ENCODE peak calls at places on chromosomes 11 and 22, in seven cellular contexts. One of them, this sample, is unnamed.
A peak's percentile ranks its signal among the peaks of the same experiment; 100 is the strongest.

GRCh38 chr11:47408598-47409439 is 429 bp downstream of the SLC39A13 start:
- DNase-seq in AG04450: peak; percentile 66
- DNase-seq in sigmoid colon: peak; percentile 85
- DNase-seq in adipocyte: peak; percentile 91
- DNase-seq in fibroblast of pulmonary artery: peak; percentile 84
- DNase-seq in CD8-positive, alpha-beta T cell: no peak
- DNase-seq in GM23248: peak; percentile 96
- DNase-seq in this sample: peak; percentile 89

GRCh38 chr11:86802601-86803051 is 2.3 kb downstream of the PRSS23 start:
- DNase-seq in AG04450: no peak
- DNase-seq in sigmoid colon: no peak
- DNase-seq in adipocyte: peak; percentile 75
- DNase-seq in fibroblast of pulmonary artery: peak; percentile 68
- DNase-seq in CD8-positive, alpha-beta T cell: no peak
- DNase-seq in GM23248: peak; percentile 67
- DNase-seq in this sample: peak; percentile 49

GRCh38 chr11:111654611-111655010 is 52.4 kb downstream of the SIK2 start:
- DNase-seq in AG04450: no peak
- DNase-seq in sigmoid colon: no peak
- DNase-seq in adipocyte: no peak
- DNase-seq in fibroblast of pulmonary artery: no peak
- DNase-seq in CD8-positive, alpha-beta T cell: no peak
- DNase-seq in GM23248: no peak
- DNase-seq in this sample: no peak

GRCh38 chr22:20494978-20495860 is at the start of gene KLHL22:
- DNase-seq in AG04450: no peak
- DNase-seq in sigmoid colon: peak; percentile 73
- DNase-seq in adipocyte: peak; percentile 70
- DNase-seq in fibroblast of pulmonary artery: no peak
- DNase-seq in CD8-positive, alpha-beta T cell: no peak
- DNase-seq in GM23248: peak; percentile 64
- DNase-seq in this sample: peak; percentile 41

GRCh38 chr22:21695432-21696085 is 29.7 kb downstream of the PPIL2 start:
- DNase-seq in AG04450: no peak
- DNase-seq in sigmoid colon: no peak
- DNase-seq in adipocyte: no peak
- DNase-seq in fibroblast of pulmonary artery: no peak
- DNase-seq in CD8-positive, alpha-beta T cell: no peak
- DNase-seq in GM23248: no peak
- DNase-seq in this sample: no peak

GRCh38 chr11:124329787-124330478 is 9.9 kb upstream of the OR8D2 start:
- DNase-seq in AG04450: no peak
- DNase-seq in sigmoid colon: no peak
- DNase-seq in adipocyte: peak; percentile 15
- DNase-seq in fibroblast of pulmonary artery: peak; percentile 47
- DNase-seq in CD8-positive, alpha-beta T cell: no peak
- DNase-seq in GM23248: peak; percentile 26
- DNase-seq in this sample: peak; percentile 21

GRCh38 chr22:31953251-31953650 is 8.9 kb downstream of the YWHAH start:
- DNase-seq in AG04450: no peak
- DNase-seq in sigmoid colon: no peak
- DNase-seq in adipocyte: no peak
- DNase-seq in fibroblast of pulmonary artery: no peak
- DNase-seq in CD8-positive, alpha-beta T cell: no peak
- DNase-seq in GM23248: no peak
- DNase-seq in this sample: no peak

GRCh38 chr11:13210424-13210823 is 67.2 kb upstream of the BMAL1 start:
- DNase-seq in AG04450: peak; percentile 63
- DNase-seq in sigmoid colon: peak; percentile 74
- DNase-seq in adipocyte: peak; percentile 76
- DNase-seq in fibroblast of pulmonary artery: peak; percentile 90
- DNase-seq in CD8-positive, alpha-beta T cell: no peak
- DNase-seq in GM23248: peak; percentile 87
- DNase-seq in this sample: peak; percentile 77

GRCh38 chr11:65695459-65696241 is 16.4 kb upstream of the KAT5 start:
- DNase-seq in AG04450: no peak
- DNase-seq in sigmoid colon: no peak
- DNase-seq in adipocyte: no peak
- DNase-seq in fibroblast of pulmonary artery: peak; percentile 80
- DNase-seq in CD8-positive, alpha-beta T cell: no peak
- DNase-seq in GM23248: no peak
- DNase-seq in this sample: no peak

GRCh38 chr22:31898911-31899310 is 45.4 kb upstream of the YWHAH start:
- DNase-seq in AG04450: no peak
- DNase-seq in sigmoid colon: no peak
- DNase-seq in adipocyte: no peak
- DNase-seq in fibroblast of pulmonary artery: no peak
- DNase-seq in CD8-positive, alpha-beta T cell: no peak
- DNase-seq in GM23248: no peak
- DNase-seq in this sample: no peak

GRCh38 chr11:3146612-3147256 is 18.4 kb downstream of the OSBPL5 start:
- DNase-seq in AG04450: no peak
- DNase-seq in sigmoid colon: no peak
- DNase-seq in adipocyte: peak; percentile 73
- DNase-seq in fibroblast of pulmonary artery: peak; percentile 30
- DNase-seq in CD8-positive, alpha-beta T cell: no peak
- DNase-seq in GM23248: peak; percentile 93
- DNase-seq in this sample: peak; percentile 74

GRCh38 chr11:65311197-65311631 is 3.5 kb upstream of the CDC42EP2 start:
- DNase-seq in AG04450: no peak
- DNase-seq in sigmoid colon: no peak
- DNase-seq in adipocyte: no peak
- DNase-seq in fibroblast of pulmonary artery: no peak
- DNase-seq in CD8-positive, alpha-beta T cell: no peak
- DNase-seq in GM23248: no peak
- DNase-seq in this sample: no peak

GRCh38 chr11:71527576-71528210 is 626 bp downstream of the KRTAP5-7 start:
- DNase-seq in AG04450: no peak
- DNase-seq in sigmoid colon: no peak
- DNase-seq in adipocyte: no peak
- DNase-seq in fibroblast of pulmonary artery: no peak
- DNase-seq in CD8-positive, alpha-beta T cell: no peak
- DNase-seq in GM23248: no peak
- DNase-seq in this sample: no peak

GRCh38 chr11:75588067-75588481 is 26.0 kb downstream of the SERPINH1 start:
- DNase-seq in AG04450: no peak
- DNase-seq in sigmoid colon: no peak
- DNase-seq in adipocyte: no peak
- DNase-seq in fibroblast of pulmonary artery: no peak
- DNase-seq in CD8-positive, alpha-beta T cell: no peak
- DNase-seq in GM23248: no peak
- DNase-seq in this sample: no peak

GRCh38 chr22:20962491-20962945 is 4.5 kb upstream of the AIFM3 start:
- DNase-seq in AG04450: no peak
- DNase-seq in sigmoid colon: no peak
- DNase-seq in adipocyte: no peak
- DNase-seq in fibroblast of pulmonary artery: no peak
- DNase-seq in CD8-positive, alpha-beta T cell: no peak
- DNase-seq in GM23248: no peak
- DNase-seq in this sample: no peak

GRCh38 chr11:85718126-85718943 is 32.3 kb upstream of the CCDC89 start:
- DNase-seq in AG04450: no peak
- DNase-seq in sigmoid colon: no peak
- DNase-seq in adipocyte: no peak
- DNase-seq in fibroblast of pulmonary artery: no peak
- DNase-seq in CD8-positive, alpha-beta T cell: no peak
- DNase-seq in GM23248: peak; percentile 34
- DNase-seq in this sample: no peak

GRCh38 chr11:70297341-70297740 is 26.9 kb downstream of the PPFIA1 start:
- DNase-seq in AG04450: no peak
- DNase-seq in sigmoid colon: no peak
- DNase-seq in adipocyte: peak; percentile 20
- DNase-seq in fibroblast of pulmonary artery: no peak
- DNase-seq in CD8-positive, alpha-beta T cell: no peak
- DNase-seq in GM23248: peak; percentile 27
- DNase-seq in this sample: no peak

GRCh38 chr22:46815132-46815531 is 52.7 kb downstream of the TBC1D22A start:
- DNase-seq in AG04450: no peak
- DNase-seq in sigmoid colon: no peak
- DNase-seq in adipocyte: no peak
- DNase-seq in fibroblast of pulmonary artery: no peak
- DNase-seq in CD8-positive, alpha-beta T cell: no peak
- DNase-seq in GM23248: no peak
- DNase-seq in this sample: no peak

GRCh38 chr11:57394203-57394602 is 3.8 kb upstream of the PRG2 start:
- DNase-seq in AG04450: no peak
- DNase-seq in sigmoid colon: no peak
- DNase-seq in adipocyte: no peak
- DNase-seq in fibroblast of pulmonary artery: no peak
- DNase-seq in CD8-positive, alpha-beta T cell: no peak
- DNase-seq in GM23248: no peak
- DNase-seq in this sample: no peak

GRCh38 chr22:19147193-19147780 is 2.8 kb downstream of the GSC2 start:
- DNase-seq in AG04450: no peak
- DNase-seq in sigmoid colon: no peak
- DNase-seq in adipocyte: no peak
- DNase-seq in fibroblast of pulmonary artery: no peak
- DNase-seq in CD8-positive, alpha-beta T cell: no peak
- DNase-seq in GM23248: no peak
- DNase-seq in this sample: no peak

GRCh38 chr22:46589141-46589748 is 30.9 kb upstream of the GRAMD4 start:
- DNase-seq in AG04450: no peak
- DNase-seq in sigmoid colon: no peak
- DNase-seq in adipocyte: no peak
- DNase-seq in fibroblast of pulmonary artery: no peak
- DNase-seq in CD8-positive, alpha-beta T cell: no peak
- DNase-seq in GM23248: no peak
- DNase-seq in this sample: no peak

GRCh38 chr22:31495343-31495742 is 993 bp upstream of the SFI1 start:
- DNase-seq in AG04450: no peak
- DNase-seq in sigmoid colon: no peak
- DNase-seq in adipocyte: no peak
- DNase-seq in fibroblast of pulmonary artery: no peak
- DNase-seq in CD8-positive, alpha-beta T cell: no peak
- DNase-seq in GM23248: no peak
- DNase-seq in this sample: no peak

GRCh38 chr11:22192642-22193347 is at the start of gene ANO5:
- DNase-seq in AG04450: no peak
- DNase-seq in sigmoid colon: peak; percentile 81
- DNase-seq in adipocyte: peak; percentile 22
- DNase-seq in fibroblast of pulmonary artery: peak; percentile 1
- DNase-seq in CD8-positive, alpha-beta T cell: no peak
- DNase-seq in GM23248: peak; percentile 7
- DNase-seq in this sample: no peak

GRCh38 chr22:39149915-39150847 is 2.3 kb downstream of the CBX7 start:
- DNase-seq in AG04450: no peak
- DNase-seq in sigmoid colon: peak; percentile 68
- DNase-seq in adipocyte: no peak
- DNase-seq in fibroblast of pulmonary artery: no peak
- DNase-seq in CD8-positive, alpha-beta T cell: no peak
- DNase-seq in GM23248: no peak
- DNase-seq in this sample: no peak
- H3K4me3 ChIP-seq in AG04450: no peak overlapping the region
- H3K4me3 ChIP-seq in sigmoid colon: peak overlapping the region; percentile 99
- H3K4me3 ChIP-seq in adipocyte: no peak overlapping the region
- H3K4me3 ChIP-seq in fibroblast of pulmonary artery: no peak overlapping the region
- H3K4me3 ChIP-seq in CD8-positive, alpha-beta T cell: no peak overlapping the region
- H3K4me3 ChIP-seq in GM23248: no peak overlapping the region
- H3K4me3 ChIP-seq in this sample: no peak overlapping the region

GRCh38 chr11:62842171-62842717 is 2.9 kb upstream of the WDR74 start:
- DNase-seq in AG04450: no peak
- DNase-seq in sigmoid colon: peak; percentile 73
- DNase-seq in adipocyte: peak; percentile 44
- DNase-seq in fibroblast of pulmonary artery: no peak
- DNase-seq in CD8-positive, alpha-beta T cell: no peak
- DNase-seq in GM23248: peak; percentile 52
- DNase-seq in this sample: peak; percentile 43
- H3K4me3 ChIP-seq in AG04450: peak overlapping the region; percentile 50
- H3K4me3 ChIP-seq in sigmoid colon: peak overlapping the region; percentile 30
- H3K4me3 ChIP-seq in adipocyte: peak overlapping the region; percentile 82
- H3K4me3 ChIP-seq in fibroblast of pulmonary artery: peak overlapping the region; percentile 45
- H3K4me3 ChIP-seq in CD8-positive, alpha-beta T cell: peak overlapping the region; percentile 61
- H3K4me3 ChIP-seq in GM23248: peak overlapping the region; percentile 74
- H3K4me3 ChIP-seq in this sample: peak overlapping the region; percentile 45

DNA sequence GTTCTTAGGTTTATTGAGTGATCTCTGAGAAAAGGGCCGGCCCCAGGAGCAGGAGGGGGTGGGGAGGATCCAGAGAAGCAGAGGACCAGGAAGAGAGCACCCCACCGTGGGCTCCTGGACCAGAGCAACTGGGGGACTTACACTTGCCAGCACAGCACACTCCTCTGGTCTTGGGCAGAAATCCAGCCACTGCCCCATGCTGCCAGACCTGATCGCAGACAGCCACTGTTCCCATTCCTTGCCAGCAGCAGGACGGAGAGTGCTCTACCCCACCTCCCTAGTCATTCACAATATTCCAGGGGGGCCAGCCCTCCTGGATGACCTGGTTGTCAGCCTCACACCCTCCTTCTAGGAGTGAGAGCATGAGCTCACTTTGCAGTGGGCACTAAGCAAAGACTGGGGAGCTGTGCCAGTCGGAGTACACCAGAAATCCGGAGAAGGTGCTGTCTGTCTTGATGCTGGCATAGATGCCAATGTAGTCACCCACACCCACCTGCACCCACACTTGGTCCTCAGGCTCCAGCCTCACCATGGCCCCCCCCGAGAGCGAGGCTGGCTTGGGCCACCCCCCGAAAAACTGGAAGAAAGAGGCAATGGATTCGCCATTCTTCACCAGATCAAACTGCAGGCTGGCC is 1.6 kb downstream of the C1QTNF5 start:
- DNase-seq in AG04450: no peak
- DNase-seq in sigmoid colon: no peak
- DNase-seq in adipocyte: peak; percentile 12
- DNase-seq in fibroblast of pulmonary artery: no peak
- DNase-seq in CD8-positive, alpha-beta T cell: no peak
- DNase-seq in GM23248: no peak
- DNase-seq in this sample: no peak
- H3K4me3 ChIP-seq in AG04450: peak overlapping the region; percentile 64
- H3K4me3 ChIP-seq in sigmoid colon: peak overlapping the region; percentile 51
- H3K4me3 ChIP-seq in adipocyte: peak overlapping the region; percentile 84
- H3K4me3 ChIP-seq in fibroblast of pulmonary artery: peak overlapping the region; percentile 67
- H3K4me3 ChIP-seq in CD8-positive, alpha-beta T cell: no peak overlapping the region
- H3K4me3 ChIP-seq in GM23248: peak overlapping the region; percentile 75
- H3K4me3 ChIP-seq in this sample: peak overlapping the region; percentile 63

GRCh38 chr11:27468209-27468608 is 4.4 kb downstream of the LGR4 start:
- DNase-seq in AG04450: no peak
- DNase-seq in sigmoid colon: no peak
- DNase-seq in adipocyte: peak; percentile 64
- DNase-seq in fibroblast of pulmonary artery: peak; percentile 93
- DNase-seq in CD8-positive, alpha-beta T cell: no peak
- DNase-seq in GM23248: peak; percentile 95
- DNase-seq in this sample: peak; percentile 60
- H3K4me3 ChIP-seq in AG04450: no peak overlapping the region
- H3K4me3 ChIP-seq in sigmoid colon: no peak overlapping the region
- H3K4me3 ChIP-seq in adipocyte: peak overlapping the region; percentile 92
- H3K4me3 ChIP-seq in fibroblast of pulmonary artery: no peak overlapping the region
- H3K4me3 ChIP-seq in CD8-positive, alpha-beta T cell: no peak overlapping the region
- H3K4me3 ChIP-seq in GM23248: peak overlapping the region; percentile 98
- H3K4me3 ChIP-seq in this sample: no peak overlapping the region

GRCh38 chr11:6646631-6647281 is 8.9 kb downstream of the DCHS1 start:
- DNase-seq in AG04450: no peak
- DNase-seq in sigmoid colon: peak; percentile 84
- DNase-seq in adipocyte: peak; percentile 87
- DNase-seq in fibroblast of pulmonary artery: peak; percentile 44
- DNase-seq in CD8-positive, alpha-beta T cell: no peak
- DNase-seq in GM23248: peak; percentile 63
- DNase-seq in this sample: peak; percentile 76
- H3K4me3 ChIP-seq in AG04450: peak overlapping the region; percentile 18
- H3K4me3 ChIP-seq in sigmoid colon: no peak overlapping the region
- H3K4me3 ChIP-seq in adipocyte: no peak overlapping the region
- H3K4me3 ChIP-seq in fibroblast of pulmonary artery: no peak overlapping the region
- H3K4me3 ChIP-seq in CD8-positive, alpha-beta T cell: peak overlapping the region; percentile 39
- H3K4me3 ChIP-seq in GM23248: peak overlapping the region; percentile 50
- H3K4me3 ChIP-seq in this sample: peak overlapping the region; percentile 41

GRCh38 chr11:67290801-67291200 is 1.7 kb downstream of the ANKRD13D start:
- DNase-seq in AG04450: no peak
- DNase-seq in sigmoid colon: peak; percentile 71
- DNase-seq in adipocyte: no peak
- DNase-seq in fibroblast of pulmonary artery: peak; percentile 61
- DNase-seq in CD8-positive, alpha-beta T cell: no peak
- DNase-seq in GM23248: peak; percentile 67
- DNase-seq in this sample: peak; percentile 79
- H3K4me3 ChIP-seq in AG04450: peak overlapping the region; percentile 78
- H3K4me3 ChIP-seq in sigmoid colon: no peak overlapping the region
- H3K4me3 ChIP-seq in adipocyte: peak overlapping the region; percentile 84
- H3K4me3 ChIP-seq in fibroblast of pulmonary artery: peak overlapping the region; percentile 65
- H3K4me3 ChIP-seq in CD8-positive, alpha-beta T cell: no peak overlapping the region
- H3K4me3 ChIP-seq in GM23248: peak overlapping the region; percentile 81
- H3K4me3 ChIP-seq in this sample: peak overlapping the region; percentile 78